ENCODE peak calls at places on chromosome 16, in eight cellular contexts. D is activated T-cell treated with anti-CD3 and anti-CD28 coated beads, Interleukin-2, amount 50 U/mL, for 72 hours; K is T-helper 17 cell; I is activated CD8-positive, alpha-beta memory T cell treated with anti-CD3 and anti-CD28 coated beads, Interleukin-2, amount 10 ng/mL, durations not matched to agents 7 days and 5 days; B is naive B cell; P is activated naive CD8-positive, alpha-beta T cell treated with anti-CD3 and anti-CD28 coated beads, Interleukin-2, amount 10 ng/mL, durations not matched to agents 7 days and 5 days; R is WTC11; Q is Right ventricle myocardium superior. L is an unnamed sample.

GRCh38 chr16:72897707-72898106 is 150.2 kb downstream of the ZFHX3 start:
- ATAC-seq in D (no peak), K (no peak), I (no peak), B (no peak), P (no peak), R (no peak), Q (no peak), L (no peak)

GRCh38 chr16:74756203-74756602 is 18.4 kb downstream of the FA2H start:
- ATAC-seq in D (no peak), K (no peak), I (no peak), B (no peak), P (no peak), R (peak), Q (no peak), L (no peak)

GRCh38 chr16:86619263-86619935 is 41.0 kb downstream of the FOXL1 start:
- ATAC-seq in D (no peak), K (no peak), I (no peak), B (no peak), P (no peak), R (peak), Q (no peak), L (no peak)

GRCh38 chr16:2236362-2237075 is at the start of gene DNASE1L2:
- ATAC-seq in D (no peak), K (peak), I (no peak), B (no peak), P (no peak), R (peak), Q (peak), L (no peak)

GRCh38 chr16:3564889-3565141 is 12.4 kb downstream of the NLRC3 start:
- ATAC-seq in D (no peak), K (no peak), I (no peak), B (no peak), P (no peak), R (no peak), Q (no peak), L (no peak)

GRCh38 chr16:49280022-49280741 is 1.5 kb downstream of the CBLN1 start:
- ATAC-seq in D (no peak), K (no peak), I (no peak), B (no peak), P (no peak), R (peak), Q (no peak), L (no peak)

GRCh38 chr16:21283521-21284289 is 5.6 kb upstream of the CRYM start:
- ATAC-seq in D (peak), K (no peak), I (no peak), B (peak), P (no peak), R (peak), Q (peak), L (peak)

GRCh38 chr16:68711421-68712139 is 25.5 kb upstream of the CDH1 start:
- ATAC-seq in D (peak), K (peak), I (no peak), B (peak), P (peak), R (no peak), Q (no peak), L (peak)

GRCh38 chr16:76278976-76279375 is 1.8 kb downstream of the CNTNAP4 start:
- ATAC-seq in D (no peak), K (no peak), I (no peak), B (no peak), P (no peak), R (peak), Q (no peak), L (no peak)

GRCh38 chr16:1326946-1327618 is 6.4 kb upstream of the BAIAP3 start:
- ATAC-seq in D (peak), K (no peak), I (no peak), B (no peak), P (no peak), R (no peak), Q (no peak), L (peak)

GRCh38 chr16:75361936-75362335 is 71.4 kb downstream of the CFDP1 start:
- ATAC-seq in D (no peak), K (no peak), I (no peak), B (no peak), P (no peak), R (no peak), Q (no peak), L (no peak)

GRCh38 chr16:3046506-3047386 is at the start of gene MMP25:
- ATAC-seq in D (peak), K (peak), I (peak), B (peak), P (peak), R (peak), Q (peak), L (peak)

GRCh38 chr16:67043420-67043819 is 14.5 kb downstream of the CBFB start:
- ATAC-seq in D (peak), K (no peak), I (no peak), B (no peak), P (no peak), R (no peak), Q (no peak), L (no peak)

GRCh38 chr16:81541314-81541713 is 96.7 kb downstream of the CMIP start:
- ATAC-seq in D (no peak), K (no peak), I (no peak), B (no peak), P (no peak), R (no peak), Q (no peak), L (no peak)

GRCh38 chr16:1069154-1069553 is 3.4 kb upstream of the SSTR5 start:
- ATAC-seq in D (no peak), K (no peak), I (no peak), B (no peak), P (no peak), R (peak), Q (no peak), L (no peak)

GRCh38 chr16:52574105-52574437 is 27.1 kb upstream of the TOX3 start:
- ATAC-seq in D (no peak), K (no peak), I (no peak), B (no peak), P (no peak), R (no peak), Q (no peak), L (no peak)

GRCh38 chr16:22240023-22240697 is 34.1 kb downstream of the EEF2K start:
- ATAC-seq in D (no peak), K (no peak), I (no peak), B (no peak), P (no peak), R (no peak), Q (peak), L (no peak)

GRCh38 chr16:31496670-31497069 is 11.5 kb downstream of the RUSF1 start:
- ATAC-seq in D (no peak), K (no peak), I (no peak), B (no peak), P (no peak), R (no peak), Q (no peak), L (no peak)

GRCh38 chr16:89489731-89490385 is 503 bp downstream of the ANKRD11 start:
- ATAC-seq in D (no peak), K (no peak), I (no peak), B (no peak), P (no peak), R (no peak), Q (no peak), L (no peak)

GRCh38 chr16:23434380-23434779 is 18.6 kb downstream of the COG7 start:
- ATAC-seq in D (no peak), K (peak), I (peak), B (no peak), P (no peak), R (no peak), Q (peak), L (no peak)

GRCh38 chr16:11329080-11329491 is 16.2 kb upstream of the RMI2 start:
- ATAC-seq in D (no peak), K (peak), I (peak), B (peak), P (peak), R (peak), Q (no peak), L (peak)

GRCh38 chr16:87608400-87608985 is 6.2 kb downstream of the JPH3 start:
- ATAC-seq in D (no peak), K (no peak), I (no peak), B (no peak), P (no peak), R (peak), Q (peak), L (no peak)

GRCh38 chr16:85126383-85126730 is 14.1 kb upstream of the CIBAR2 start:
- ATAC-seq in D (no peak), K (no peak), I (no peak), B (no peak), P (no peak), R (no peak), Q (no peak), L (no peak)

L was measured in stimulated activated memory B cell treated with anti-CD40 and anti-IgM and Interleukin-4, amounts not matched to agents 10 μg/mL and 1 μg/mL and 100 μg/mL, for 72 hours.